ENCODE peak calls at places on chromosomes 11 and 22, in eight cellular contexts. One of them, this sample, is unnamed.

GRCh38 chr11:2300936-2301630 is 635 bp downstream of the C11orf21 start:
- DNase-seq in BJ: no peak
- DNase-seq in RWPE2: no peak
- DNase-seq in trophoblast cell: no peak
- DNase-seq in upper lobe of right lung: peak
- DNase-seq in body of pancreas: no peak
- DNase-seq in HFF-Myc: no peak
- DNase-seq in heart right ventricle: no peak
- DNase-seq in this sample: no peak

GRCh38 chr11:34274712-34275398 is 83.0 kb downstream of the ABTB2 start:
- DNase-seq in RWPE2: peak
- DNase-seq in trophoblast cell: peak
- DNase-seq in HFF-Myc: peak
- DNase-seq in upper lobe of right lung: peak
- DNase-seq in BJ: peak
- DNase-seq in heart right ventricle: peak
- DNase-seq in body of pancreas: peak
- DNase-seq in this sample: no peak

GRCh38 chr11:95338430-95338991 is 107.5 kb upstream of the SESN3 start:
- DNase-seq in BJ: no peak
- DNase-seq in RWPE2: no peak
- DNase-seq in HFF-Myc: peak
- DNase-seq in heart right ventricle: peak
- DNase-seq in body of pancreas: peak
- DNase-seq in trophoblast cell: no peak
- DNase-seq in upper lobe of right lung: peak
- DNase-seq in this sample: no peak

GRCh38 chr11:128467610-128468041 is 119.7 kb downstream of the ETS1 start:
- DNase-seq in HFF-Myc: peak
- DNase-seq in heart right ventricle: peak
- DNase-seq in trophoblast cell: peak
- DNase-seq in BJ: peak
- DNase-seq in upper lobe of right lung: no peak
- DNase-seq in body of pancreas: no peak
- DNase-seq in RWPE2: no peak
- DNase-seq in this sample: peak

GRCh38 chr22:46134111-46134705 is 16.1 kb upstream of the PPARA start:
- DNase-seq in BJ: no peak
- DNase-seq in trophoblast cell: no peak
- DNase-seq in HFF-Myc: no peak
- DNase-seq in heart right ventricle: no peak
- DNase-seq in upper lobe of right lung: no peak
- DNase-seq in RWPE2: no peak
- DNase-seq in body of pancreas: no peak
- DNase-seq in this sample: no peak

GRCh38 chr22:27612075-27612474 is 189.5 kb downstream of the MN1 start:
- DNase-seq in trophoblast cell: no peak
- DNase-seq in body of pancreas: no peak
- DNase-seq in BJ: no peak
- DNase-seq in upper lobe of right lung: no peak
- DNase-seq in RWPE2: no peak
- DNase-seq in HFF-Myc: no peak
- DNase-seq in heart right ventricle: no peak
- DNase-seq in this sample: no peak

GRCh38 chr11:15336016-15336415 is 221.3 kb downstream of the INSC start:
- DNase-seq in HFF-Myc: no peak
- DNase-seq in body of pancreas: no peak
- DNase-seq in trophoblast cell: no peak
- DNase-seq in upper lobe of right lung: no peak
- DNase-seq in heart right ventricle: no peak
- DNase-seq in RWPE2: no peak
- DNase-seq in BJ: no peak
- DNase-seq in this sample: no peak

GRCh38 chr22:40436460-40437431 is 66.4 kb downstream of the SGSM3 start:
- DNase-seq in HFF-Myc: no peak
- DNase-seq in trophoblast cell: no peak
- DNase-seq in BJ: no peak
- DNase-seq in body of pancreas: peak
- DNase-seq in RWPE2: no peak
- DNase-seq in heart right ventricle: no peak
- DNase-seq in upper lobe of right lung: no peak
- DNase-seq in this sample: no peak

GRCh38 chr11:65718964-65719492 is 1.6 kb downstream of the RNASEH2C start:
- DNase-seq in upper lobe of right lung: no peak
- DNase-seq in BJ: no peak
- DNase-seq in HFF-Myc: no peak
- DNase-seq in trophoblast cell: no peak
- DNase-seq in heart right ventricle: no peak
- DNase-seq in body of pancreas: peak
- DNase-seq in RWPE2: no peak
- DNase-seq in this sample: peak

DNA sequence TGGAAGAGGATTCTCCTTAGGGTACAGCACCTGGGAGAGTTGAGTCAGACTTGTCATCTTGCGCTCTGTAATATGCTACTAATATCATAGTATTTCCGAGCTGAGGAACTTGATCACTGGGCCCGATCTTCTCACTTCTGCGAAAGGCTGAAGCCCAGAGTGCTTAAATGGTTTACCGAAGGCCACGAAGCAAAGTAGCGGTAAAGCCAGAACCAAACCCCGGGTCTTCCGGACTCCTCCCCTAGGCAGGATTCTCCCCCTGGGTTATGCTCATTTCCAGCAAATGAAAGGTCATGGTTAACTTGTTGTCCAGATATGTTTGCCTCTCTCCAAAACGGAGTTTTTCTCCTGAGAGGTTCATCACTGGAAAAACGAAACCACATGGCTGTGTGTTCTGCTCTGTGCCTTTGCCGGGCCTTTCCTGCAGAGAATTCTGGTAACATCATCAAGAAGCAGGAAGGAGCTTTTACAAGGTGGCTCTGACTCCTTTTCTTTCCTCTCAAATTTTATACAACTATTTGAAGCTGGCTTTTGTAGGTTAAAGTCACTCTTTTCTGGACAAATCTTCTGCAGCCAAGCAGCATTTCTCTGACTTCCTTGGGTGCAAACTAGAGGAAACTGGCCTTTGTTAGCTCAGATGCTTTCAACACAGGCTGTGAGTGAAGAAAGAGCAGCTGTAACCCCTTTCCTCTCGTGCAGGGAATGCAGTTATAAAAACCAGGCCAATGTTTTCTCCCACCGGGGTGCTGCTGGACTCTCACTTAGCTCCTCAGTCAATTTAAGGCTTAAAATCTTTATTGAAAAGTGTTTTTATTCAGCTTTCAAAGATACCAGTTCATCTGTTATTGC is 35.5 kb downstream of the UBASH3B start:
- DNase-seq in trophoblast cell: no peak
- DNase-seq in BJ: peak
- DNase-seq in body of pancreas: no peak
- DNase-seq in heart right ventricle: no peak
- DNase-seq in RWPE2: no peak
- DNase-seq in upper lobe of right lung: no peak
- DNase-seq in HFF-Myc: no peak
- DNase-seq in this sample: no peak
- H3K4me3 ChIP-seq in trophoblast cell: no peak
- H3K4me3 ChIP-seq in BJ: peak
- H3K4me3 ChIP-seq in body of pancreas: no peak
- H3K4me3 ChIP-seq in heart right ventricle: peak
- H3K4me3 ChIP-seq in RWPE2: no peak
- H3K4me3 ChIP-seq in upper lobe of right lung: peak
- H3K4me3 ChIP-seq in HFF-Myc: peak
- H3K4me3 ChIP-seq in this sample: no peak

DNA sequence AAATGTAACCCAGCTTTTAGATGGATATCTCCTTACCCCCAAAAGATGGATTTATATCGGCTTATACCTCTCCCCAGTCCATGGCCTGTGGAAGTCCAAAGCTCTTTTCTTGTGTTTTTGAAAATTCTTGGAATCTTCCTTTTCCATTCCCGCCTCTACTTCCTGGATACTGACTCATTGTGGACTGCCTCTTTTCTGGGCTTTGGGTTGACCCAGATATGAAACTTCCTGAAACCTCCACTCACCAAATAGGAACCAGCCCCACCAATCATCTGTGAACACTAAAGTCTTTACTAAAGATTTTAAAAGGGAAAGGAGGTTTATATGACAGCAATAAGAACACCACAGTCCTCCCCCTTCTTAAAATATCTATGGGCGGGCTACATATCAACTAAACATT is 163.4 kb upstream of the SYN3 start:
- DNase-seq in heart right ventricle: no peak
- DNase-seq in HFF-Myc: peak
- DNase-seq in body of pancreas: no peak
- DNase-seq in RWPE2: no peak
- DNase-seq in BJ: no peak
- DNase-seq in upper lobe of right lung: no peak
- DNase-seq in trophoblast cell: no peak
- DNase-seq in this sample: no peak
- H3K4me3 ChIP-seq in heart right ventricle: no peak
- H3K4me3 ChIP-seq in HFF-Myc: no peak
- H3K4me3 ChIP-seq in body of pancreas: no peak
- H3K4me3 ChIP-seq in RWPE2: no peak
- H3K4me3 ChIP-seq in BJ: no peak
- H3K4me3 ChIP-seq in upper lobe of right lung: no peak
- H3K4me3 ChIP-seq in trophoblast cell: no peak
- H3K4me3 ChIP-seq in this sample: no peak

GRCh38 chr11:125951731-125952130 is 5.9 kb downstream of the VSIG10L2 start:
- DNase-seq in BJ: no peak
- DNase-seq in upper lobe of right lung: no peak
- DNase-seq in trophoblast cell: no peak
- DNase-seq in HFF-Myc: no peak
- DNase-seq in heart right ventricle: peak
- DNase-seq in body of pancreas: no peak
- DNase-seq in RWPE2: no peak
- DNase-seq in this sample: no peak
- H3K4me3 ChIP-seq in BJ: no peak
- H3K4me3 ChIP-seq in upper lobe of right lung: no peak
- H3K4me3 ChIP-seq in trophoblast cell: no peak
- H3K4me3 ChIP-seq in HFF-Myc: no peak
- H3K4me3 ChIP-seq in heart right ventricle: no peak
- H3K4me3 ChIP-seq in body of pancreas: no peak
- H3K4me3 ChIP-seq in RWPE2: no peak
- H3K4me3 ChIP-seq in this sample: no peak

GRCh38 chr22:20431520-20432237 is 5.9 kb downstream of the SCARF2 start:
- DNase-seq in body of pancreas: no peak
- DNase-seq in RWPE2: peak
- DNase-seq in HFF-Myc: no peak
- DNase-seq in heart right ventricle: no peak
- DNase-seq in BJ: no peak
- DNase-seq in upper lobe of right lung: peak
- DNase-seq in trophoblast cell: no peak
- DNase-seq in this sample: no peak
- H3K4me3 ChIP-seq in body of pancreas: no peak
- H3K4me3 ChIP-seq in RWPE2: no peak
- H3K4me3 ChIP-seq in HFF-Myc: no peak
- H3K4me3 ChIP-seq in heart right ventricle: no peak
- H3K4me3 ChIP-seq in BJ: no peak
- H3K4me3 ChIP-seq in upper lobe of right lung: peak
- H3K4me3 ChIP-seq in trophoblast cell: peak
- H3K4me3 ChIP-seq in this sample: no peak

GRCh38 chr11:46347637-46348311 is 511 bp downstream of the DGKZ start:
- DNase-seq in trophoblast cell: no peak
- DNase-seq in HFF-Myc: no peak
- DNase-seq in body of pancreas: peak
- DNase-seq in BJ: no peak
- DNase-seq in heart right ventricle: no peak
- DNase-seq in upper lobe of right lung: no peak
- DNase-seq in RWPE2: no peak
- DNase-seq in this sample: no peak

GRCh38 chr11:46348986-46349401 is 1.7 kb downstream of the DGKZ start:
- DNase-seq in BJ: no peak
- DNase-seq in RWPE2: peak
- DNase-seq in HFF-Myc: no peak
- DNase-seq in upper lobe of right lung: no peak
- DNase-seq in trophoblast cell: no peak
- DNase-seq in heart right ventricle: no peak
- DNase-seq in body of pancreas: no peak
- DNase-seq in this sample: no peak

GRCh38 chr11:46346886-46347636 is at the start of gene DGKZ:
- DNase-seq in heart right ventricle: peak
- DNase-seq in RWPE2: no peak
- DNase-seq in trophoblast cell: peak
- DNase-seq in upper lobe of right lung: peak
- DNase-seq in body of pancreas: peak
- DNase-seq in HFF-Myc: no peak
- DNase-seq in BJ: no peak
- DNase-seq in this sample: peak

GRCh38 chr11:46350695-46351094 is 3.4 kb downstream of the DGKZ start:
- DNase-seq in BJ: no peak
- DNase-seq in trophoblast cell: no peak
- DNase-seq in heart right ventricle: no peak
- DNase-seq in HFF-Myc: no peak
- DNase-seq in body of pancreas: no peak
- DNase-seq in upper lobe of right lung: no peak
- DNase-seq in RWPE2: no peak
- DNase-seq in this sample: no peak

DNA sequence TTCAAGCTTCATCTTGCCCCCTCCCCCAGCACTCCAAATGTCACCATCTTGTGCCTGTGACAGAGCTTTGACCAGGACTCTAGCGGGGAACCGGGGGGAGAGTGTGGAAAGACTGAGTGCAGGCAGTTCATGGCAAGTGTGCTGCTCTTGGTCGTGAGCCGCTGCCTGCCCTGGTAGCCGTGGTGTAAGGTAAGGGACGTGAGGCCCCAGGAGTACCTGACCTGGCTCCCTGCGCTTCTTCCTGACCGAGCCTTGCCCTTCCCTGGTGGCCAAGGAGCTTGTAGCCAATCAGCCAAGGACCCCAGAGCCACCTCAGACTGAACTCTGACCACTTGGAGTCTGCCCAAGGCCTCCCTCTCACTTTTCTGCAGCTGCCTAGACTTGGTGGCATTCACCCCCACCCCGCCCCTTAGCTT is 1.3 kb downstream of the DGKZ start:
- DNase-seq in BJ: no peak
- DNase-seq in HFF-Myc: no peak
- DNase-seq in heart right ventricle: no peak
- DNase-seq in RWPE2: peak
- DNase-seq in trophoblast cell: no peak
- DNase-seq in upper lobe of right lung: no peak
- DNase-seq in body of pancreas: peak
- DNase-seq in this sample: no peak
- H3K4me3 ChIP-seq in BJ: peak
- H3K4me3 ChIP-seq in HFF-Myc: peak
- H3K4me3 ChIP-seq in heart right ventricle: peak
- H3K4me3 ChIP-seq in RWPE2: peak
- H3K4me3 ChIP-seq in trophoblast cell: no peak
- H3K4me3 ChIP-seq in upper lobe of right lung: peak
- H3K4me3 ChIP-seq in body of pancreas: peak
- H3K4me3 ChIP-seq in this sample: peak

This sample was measured in SJSA1.